ENCODE peak calls at places on chromosomes 13 and 19, in four cellular contexts. V, N, Y and W are unnamed samples.

GRCh38 chr19:22735911-22736645 is 47.9 kb downstream of the ZNF99 start:
- DNase-seq in V (no peak), N (no peak), Y (no peak), W (no peak)

GRCh38 chr19:39963860-39964259 is 7.1 kb upstream of the PSMC4 start:
- DNase-seq in V (no peak), N (no peak), Y (no peak), W (no peak)

GRCh38 chr13:113209336-113209879 is at the start of gene CUL4A:
- DNase-seq in V (peak; percentile 92), N (peak; percentile 97), Y (peak; percentile 60), W (peak; percentile 89)

GRCh38 chr13:104854698-104855097 is 1680.8 kb downstream of the EFNB2 start:
- DNase-seq in V (no peak), N (no peak), Y (no peak), W (no peak)

GRCh38 chr13:47672245-47672975 is 328.7 kb downstream of the SUCLA2 start:
- DNase-seq in V (no peak), N (no peak), Y (no peak), W (no peak)

GRCh38 chr13:38530492-38530891 is 156.4 kb upstream of the FREM2 start:
- DNase-seq in V (peak; percentile 15), N (no peak), Y (no peak), W (no peak)

GRCh38 chr19:39792999-39793546 is 14.4 kb downstream of the LEUTX start:
- DNase-seq in V (peak; percentile 87), N (peak; percentile 91), Y (peak; percentile 57), W (peak; percentile 83)

GRCh38 chr19:38741670-38742069 is 2.6 kb downstream of the CAPN12 start:
- DNase-seq in V (no peak), N (peak; percentile 76), Y (no peak), W (no peak)

GRCh38 chr13:46982856-46983582 is 86.2 kb upstream of the HTR2A start:
- DNase-seq in V (no peak), N (no peak), Y (no peak), W (no peak)

GRCh38 chr19:45568732-45569131 is 15.9 kb downstream of the OPA3 start:
- DNase-seq in V (peak; percentile 26), N (peak; percentile 86), Y (no peak), W (no peak)

GRCh38 chr13:34513526-34513925 is 428.5 kb upstream of the NBEA start:
- DNase-seq in V (no peak), N (no peak), Y (no peak), W (no peak)

GRCh38 chr19:45781282-45782161 is 768 bp downstream of the DMPK start:
- DNase-seq in V (no peak), N (peak; percentile 93), Y (no peak), W (no peak)

GRCh38 chr13:86846501-86846900 is 824.7 kb upstream of the SLITRK5 start:
- DNase-seq in V (no peak), N (no peak), Y (no peak), W (no peak)

GRCh38 chr19:31838163-31838798 is 489.0 kb upstream of the TSHZ3 start:
- DNase-seq in V (no peak), N (no peak), Y (no peak), W (no peak)

GRCh38 chr13:44234566-44234965 is 139.1 kb upstream of the SERP2 start:
- DNase-seq in V (no peak), N (no peak), Y (no peak), W (no peak)

GRCh38 chr19:18735324-18735723 is 51.8 kb downstream of the CRTC1 start:
- DNase-seq in V (no peak), N (no peak), Y (no peak), W (no peak)

GRCh38 chr13:38563739-38564138 is 123.1 kb upstream of the FREM2 start:
- DNase-seq in V (no peak), N (no peak), Y (no peak), W (no peak)

GRCh38 chr13:30446122-30446500 is 19.6 kb downstream of the HMGB1 start:
- DNase-seq in V (no peak), N (peak; percentile 71), Y (no peak), W (no peak)

GRCh38 chr13:109074853-109075252 is 445.4 kb downstream of the MYO16 start:
- DNase-seq in V (no peak), N (no peak), Y (no peak), W (no peak)

GRCh38 chr13:38582133-38582532 is 104.7 kb upstream of the FREM2 start:
- DNase-seq in V (peak; percentile 73), N (no peak), Y (no peak), W (peak; percentile 53)

GRCh38 chr13:94007072-94007471 is 472.4 kb downstream of the DCT start:
- DNase-seq in V (no peak), N (no peak), Y (no peak), W (no peak)

GRCh38 chr19:51541458-51542357 is 10.2 kb upstream of the SIGLEC6 start:
- DNase-seq in V (no peak), N (no peak), Y (no peak), W (no peak)

GRCh38 chr13:98482476-98483444 is 94.1 kb downstream of the STK24 start:
- DNase-seq in V (no peak), N (peak; percentile 95), Y (no peak), W (no peak)

GRCh38 chr13:40394304-40394983 is 272.0 kb downstream of the FOXO1 start:
- DNase-seq in V (no peak), N (peak; percentile 67), Y (no peak), W (no peak)

DNA sequence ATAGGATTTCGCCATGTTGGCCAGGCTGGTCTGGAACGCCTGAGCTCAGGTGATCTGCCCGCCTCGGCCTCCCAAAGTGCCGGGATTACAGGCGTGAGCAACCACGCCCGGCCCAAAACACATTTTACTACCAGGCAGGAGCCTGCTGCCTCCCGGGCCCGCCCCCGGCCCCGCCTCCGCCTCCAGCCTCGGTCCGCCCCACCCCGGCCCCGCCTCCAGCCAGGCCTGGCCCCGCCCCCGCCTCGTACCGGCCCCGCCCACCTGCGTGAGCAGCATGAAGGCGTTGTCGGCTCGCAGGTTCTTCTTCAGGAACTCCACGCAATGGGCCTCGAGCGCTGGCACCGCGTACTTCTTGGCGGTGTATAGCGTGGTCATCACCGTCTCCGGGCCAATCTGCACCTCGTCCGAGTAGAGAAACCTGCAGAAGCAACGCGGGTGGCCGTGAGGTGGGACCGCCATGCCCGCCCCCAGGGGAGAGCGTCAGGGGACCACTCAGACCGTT is 22.7 kb downstream of the BTBD2 start:
- DNase-seq in V (peak; percentile 6), N (no peak), Y (peak; percentile 17), W (no peak)
- H3K4me3 ChIP-seq in V (no peak overlapping the region), N (no peak overlapping the region), Y (no peak overlapping the region), W (no peak overlapping the region)

GRCh38 chr19:43913383-43913782 is 21.7 kb downstream of the ZNF45 start:
- DNase-seq in V (no peak), N (no peak), Y (no peak), W (no peak)

GRCh38 chr19:43908659-43909058 is 26.4 kb downstream of the ZNF45 start:
- DNase-seq in V (no peak), N (no peak), Y (no peak), W (no peak)

GRCh38 chr19:43910884-43911283 is 24.2 kb downstream of the ZNF45 start:
- DNase-seq in V (no peak), N (no peak), Y (no peak), W (no peak)

DNA sequence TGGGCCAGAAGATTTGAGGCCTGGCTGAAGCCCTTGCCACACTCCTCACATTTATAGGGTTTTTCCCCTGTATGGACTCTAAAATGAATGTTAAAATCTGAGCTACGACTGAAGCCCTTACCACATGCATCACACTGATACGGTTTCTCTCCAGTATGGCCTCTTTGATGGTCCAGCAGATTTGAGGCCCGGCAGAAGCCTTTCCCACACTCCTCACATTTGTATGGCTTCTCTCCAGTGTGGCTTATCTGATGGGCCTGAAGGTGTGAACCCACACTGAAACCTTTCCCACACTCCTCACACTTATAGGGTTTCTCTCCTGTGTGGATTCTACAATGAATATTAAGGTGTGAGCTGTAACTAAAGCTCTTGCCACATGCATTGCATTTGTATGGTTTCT is 21.0 kb downstream of the ZNF45 start:
- DNase-seq in V (no peak), N (no peak), Y (no peak), W (no peak)
- H3K9me3 ChIP-seq in V (peaks cover 64% of the 10 kb centered on the region), N (peaks cover 36% of the 10 kb centered on the region), Y (peaks cover 80% of the 10 kb centered on the region), W (peaks cover 7% of the 10 kb centered on the region)

GRCh38 chr19:54412877-54413276 is 2.4 kb upstream of the TTYH1 start:
- DNase-seq in V (no peak), N (no peak), Y (no peak), W (no peak)

GRCh38 chr19:54415901-54416621 is 797 bp downstream of the TTYH1 start:
- DNase-seq in V (no peak), N (peak; percentile 75), Y (no peak), W (no peak)

GRCh38 chr19:54416695-54417491 is 1.6 kb downstream of the TTYH1 start:
- DNase-seq in V (no peak), N (peak; percentile 54), Y (no peak), W (no peak)

GRCh38 chr19:54414156-54414555 is 1.1 kb upstream of the TTYH1 start:
- DNase-seq in V (no peak), N (no peak), Y (no peak), W (no peak)

GRCh38 chr19:54415208-54415900 is at the start of gene TTYH1:
- DNase-seq in V (no peak), N (peak; percentile 88), Y (no peak), W (peak; percentile 18)
- H3K4me3 ChIP-seq in V (no peak within 1 kb of the TSS), N (no peak within 1 kb of the TSS), Y (no peak within 1 kb of the TSS), W (peak within 1 kb of the TSS; percentile 67)

DNA sequence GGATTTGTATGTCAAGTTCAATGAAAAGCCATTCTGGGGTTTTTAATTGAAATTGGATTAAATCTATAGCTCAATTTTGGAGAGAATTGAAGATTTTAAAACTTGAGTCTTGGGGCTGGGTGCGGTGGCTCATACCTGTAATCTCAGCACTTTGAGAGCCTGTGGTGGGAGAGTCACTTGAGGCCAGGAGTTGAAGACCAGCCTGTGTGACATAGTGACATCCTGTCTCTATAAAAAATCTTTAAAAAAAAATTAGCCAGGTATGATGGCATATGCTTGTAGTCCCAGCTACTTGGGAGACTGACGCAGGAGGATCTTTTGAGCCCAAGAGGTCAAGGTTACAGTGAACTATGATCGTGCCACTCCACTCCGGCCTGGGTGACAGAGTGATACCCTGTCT is 41.2 kb downstream of the VAV1 start:
- DNase-seq in V (no peak), N (no peak), Y (no peak), W (no peak)
- H3K9me3 ChIP-seq in V (no peaks in the 10 kb centered on the region), N (no peaks in the 10 kb centered on the region), Y (no peaks in the 10 kb centered on the region), W (peaks cover under 1% of the 10 kb centered on the region)

DNA sequence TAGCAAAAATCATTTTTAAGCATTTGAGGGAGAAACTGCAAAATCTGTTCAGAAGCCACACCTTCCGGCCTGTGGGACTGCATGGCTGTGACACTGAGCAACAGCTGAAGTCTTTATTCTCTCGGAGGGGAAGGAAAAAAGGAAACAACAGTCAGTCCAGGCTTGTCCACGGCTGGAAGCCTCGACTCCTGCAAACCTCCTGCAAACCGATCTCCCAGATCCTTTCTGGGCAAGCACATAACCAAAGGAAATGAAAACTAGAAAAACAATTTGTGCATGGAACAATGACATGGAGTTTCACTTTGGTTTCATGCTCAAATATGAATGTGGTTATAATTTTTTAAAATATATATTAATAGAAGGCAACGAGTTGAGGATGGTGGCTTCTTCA is 1.0 kb downstream of the COL4A1 start:
- DNase-seq in V (no peak), N (no peak), Y (no peak), W (no peak)
- H3K4me3 ChIP-seq in V (peak overlapping the region; percentile 88), N (peak overlapping the region; percentile 97), Y (no peak overlapping the region), W (no peak overlapping the region)

GRCh38 chr13:110430391-110431338 is 123.6 kb downstream of the COL4A2 start:
- DNase-seq in V (no peak), N (no peak), Y (no peak), W (no peak)
- H3K9me3 ChIP-seq in V (no peaks in the 10 kb centered on the region), N (no peaks in the 10 kb centered on the region), Y (no peaks in the 10 kb centered on the region), W (no peaks in the 10 kb centered on the region)

GRCh38 chr19:16327131-16327450 is 2.5 kb downstream of the KLF2 start:
- DNase-seq in V (no peak), N (peak; percentile 82), Y (no peak), W (no peak)
- H3K4me3 ChIP-seq in V (no peak overlapping the region), N (peak overlapping the region; percentile 91), Y (peak overlapping the region; percentile 98), W (no peak overlapping the region)